ENCODE peak calls at places on chromosomes 2 and 18, in ten cellular contexts. J is stomach, N is BJ, A is epithelial cell of esophagus, E is sigmoid colon, R is spleen, Y is A549, Q is HFF-Myc, B is colonic mucosa, X is lung. D is an unnamed sample.
A peak's percentile ranks its signal among the peaks of the same experiment; 100 is the strongest.

GRCh38 chr18:35110037-35110436 is 68.8 kb downstream of the MAPRE2 start:
- DNase-seq in X (no peak), A (no peak), R (no peak), N (no peak), B (no peak), J (no peak), Q (no peak), E (no peak), Y (no peak), D (no peak)

GRCh38 chr2:240954436-240955305 is 43.7 kb upstream of the SNED1 start:
- DNase-seq in J (peak; percentile 13), Y (no peak), B (peak; percentile 10), E (peak; percentile 24), A (no peak), Q (no peak), X (no peak), N (no peak), R (peak; percentile 67), D (no peak)

GRCh38 chr18:55858661-55859111 is 270.7 kb upstream of the TCF4 start:
- DNase-seq in A (no peak), E (no peak), Y (no peak), Q (no peak), N (no peak), B (no peak), X (no peak), R (no peak), J (no peak), D (no peak)

GRCh38 chr2:233976690-233977294 is 59.6 kb downstream of the TRPM8 start:
- DNase-seq in R (no peak), B (no peak), Y (peak; percentile 64), E (no peak), J (no peak), N (no peak), Q (peak; percentile 73), A (peak; percentile 77), X (no peak), D (peak; percentile 38)

GRCh38 chr2:20182241-20182931 is 42.5 kb downstream of the SDC1 start:
- DNase-seq in Q (no peak), J (peak; percentile 95), N (no peak), A (peak; percentile 95), B (no peak), R (peak; percentile 59), E (peak; percentile 45), X (peak; percentile 90), Y (peak; percentile 86), D (no peak)

GRCh38 chr2:145158051-145158586 is 638.2 kb upstream of the ZEB2 start:
- DNase-seq in N (peak; percentile 89), Y (peak; percentile 1), R (no peak), E (peak; percentile 88), A (peak; percentile 88), J (peak; percentile 32), X (peak; percentile 48), B (peak; percentile 24), Q (peak; percentile 91), D (peak; percentile 21)

GRCh38 chr2:195535911-195536522 is 121.0 kb upstream of the SLC39A10 start:
- DNase-seq in Q (no peak), J (no peak), Y (no peak), X (peak; percentile 45), B (peak; percentile 33), A (no peak), R (peak; percentile 90), E (no peak), N (no peak), D (no peak)

GRCh38 chr2:136344339-136344738 is 226.4 kb upstream of the CXCR4 start:
- DNase-seq in Y (no peak), Q (no peak), B (no peak), X (peak; percentile 16), R (no peak), N (no peak), E (no peak), J (no peak), A (no peak), D (no peak)

GRCh38 chr18:2847341-2848144 is 737 bp downstream of the EMILIN2 start:
- DNase-seq in Y (no peak), R (peak; percentile 86), A (no peak), J (no peak), Q (no peak), N (no peak), X (no peak), B (no peak), E (peak; percentile 68), D (no peak)

GRCh38 chr18:2846638-2847340 is at the start of gene EMILIN2:
- DNase-seq in B (peak; percentile 59), Y (no peak), J (peak; percentile 55), N (no peak), A (peak; percentile 26), Q (no peak), X (peak; percentile 67), E (peak; percentile 90), R (peak; percentile 95), D (no peak)

GRCh38 chr18:2846241-2846637 is 567 bp upstream of the EMILIN2 start:
- DNase-seq in Y (no peak), X (no peak), N (no peak), Q (no peak), R (peak; percentile 87), B (no peak), A (no peak), J (no peak), E (peak; percentile 67), D (no peak)

GRCh38 chr18:2848879-2849254 is 2.1 kb downstream of the EMILIN2 start:
- DNase-seq in N (no peak), R (no peak), J (no peak), B (no peak), E (peak; percentile 34), A (no peak), Q (no peak), X (no peak), Y (no peak), D (no peak)

DNA sequence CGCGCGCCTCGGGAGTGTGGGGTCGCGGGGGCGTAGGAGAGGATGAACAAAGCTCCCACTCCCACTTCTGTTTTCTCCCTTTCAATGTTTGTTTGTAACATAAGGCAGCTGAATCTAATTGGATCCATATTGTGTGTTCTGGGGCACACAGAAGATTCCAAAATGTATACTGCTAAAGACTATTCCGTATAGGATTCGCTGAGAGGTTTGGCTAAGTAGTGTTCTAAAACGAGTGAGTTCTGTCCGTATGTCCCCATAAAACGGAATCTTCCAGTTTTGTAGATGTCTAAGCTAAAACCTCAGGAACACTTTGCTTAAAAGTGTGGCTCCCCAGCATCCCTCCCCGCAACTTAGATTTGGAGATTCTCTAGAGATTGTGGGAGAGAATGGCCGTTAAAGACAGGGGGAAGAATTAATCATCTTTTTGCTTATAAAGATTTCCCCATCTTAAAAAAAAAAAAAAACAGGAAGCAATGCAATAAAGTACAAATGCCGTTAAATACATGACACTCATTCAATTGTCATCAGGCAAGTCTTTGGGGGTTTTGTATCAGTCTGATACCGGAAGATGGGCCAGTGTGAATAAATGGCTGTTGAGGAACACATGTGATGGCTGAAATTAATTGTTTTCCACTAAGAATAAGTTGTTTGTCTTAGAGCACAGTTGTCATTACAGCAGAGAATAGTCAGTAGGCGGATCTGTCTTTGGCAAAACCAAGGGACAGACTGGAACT is 1.5 kb downstream of the EMILIN2 start:
- DNase-seq in B (no peak), A (no peak), J (no peak), Y (no peak), R (no peak), Q (no peak), N (no peak), E (no peak), X (no peak), D (no peak)
- H3K4me3 ChIP-seq in B (peak overlapping the region; percentile 10), A (no peak overlapping the region), J (peak overlapping the region; percentile 49), Y (peak overlapping the region; percentile 49), R (peak overlapping the region; percentile 78), Q (peak overlapping the region; percentile 53), N (peak overlapping the region; percentile 52), E (peak overlapping the region; percentile 46), X (no peak overlapping the region), D (no peak overlapping the region)

DNA sequence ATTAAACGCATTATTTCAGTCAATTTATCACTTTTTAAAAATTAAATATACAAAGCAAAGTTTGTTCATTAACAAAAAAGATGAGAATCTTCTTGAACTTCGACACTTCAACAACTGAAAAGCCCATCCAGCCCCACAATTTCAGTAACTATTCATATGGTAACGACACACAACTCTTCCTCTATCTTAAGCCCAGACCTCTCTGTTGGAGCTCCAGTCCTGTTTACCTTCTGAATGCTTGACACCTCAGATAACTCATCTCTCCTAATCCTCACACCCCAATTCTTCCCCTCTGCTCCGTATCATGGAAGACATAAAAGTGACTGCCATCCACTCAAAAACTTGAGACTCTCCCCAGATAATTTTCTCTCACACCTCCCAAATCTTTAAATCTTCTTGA is 12.6 kb downstream of the USP37 start:
- DNase-seq in N (no peak), Y (no peak), X (no peak), A (no peak), Q (no peak), J (no peak), B (no peak), E (no peak), R (no peak), D (no peak)
- TF ChIP-seq CTCF in N (no peak), Y (no peak), X (no peak), A (no peak), Q (no peak), J (no peak), B (no peak), E (no peak), R (no peak), D (no peak)

GRCh38 chr2:172095146-172095904 is 7.4 kb downstream of the DLX2 start:
- DNase-seq in X (no peak), Y (peak; percentile 62), Q (no peak), B (peak; percentile 61), A (peak; percentile 91), R (peak; percentile 88), N (no peak), J (peak; percentile 54), E (peak; percentile 77), D (no peak)

GRCh38 chr2:172097557-172098131 is 5.1 kb downstream of the DLX2 start:
- DNase-seq in A (peak; percentile 39), Q (no peak), R (no peak), B (no peak), N (no peak), X (no peak), J (no peak), Y (no peak), E (no peak), D (no peak)

GRCh38 chr2:172098287-172098649 is 4.4 kb downstream of the DLX2 start:
- DNase-seq in Q (no peak), E (no peak), A (no peak), B (no peak), J (no peak), N (no peak), X (no peak), Y (no peak), R (no peak), D (no peak)

GRCh38 chr2:172095905-172096660 is 6.6 kb downstream of the DLX2 start:
- DNase-seq in J (no peak), B (no peak), A (no peak), X (no peak), N (no peak), R (peak; percentile 75), Q (no peak), Y (no peak), E (no peak), D (no peak)

DNA sequence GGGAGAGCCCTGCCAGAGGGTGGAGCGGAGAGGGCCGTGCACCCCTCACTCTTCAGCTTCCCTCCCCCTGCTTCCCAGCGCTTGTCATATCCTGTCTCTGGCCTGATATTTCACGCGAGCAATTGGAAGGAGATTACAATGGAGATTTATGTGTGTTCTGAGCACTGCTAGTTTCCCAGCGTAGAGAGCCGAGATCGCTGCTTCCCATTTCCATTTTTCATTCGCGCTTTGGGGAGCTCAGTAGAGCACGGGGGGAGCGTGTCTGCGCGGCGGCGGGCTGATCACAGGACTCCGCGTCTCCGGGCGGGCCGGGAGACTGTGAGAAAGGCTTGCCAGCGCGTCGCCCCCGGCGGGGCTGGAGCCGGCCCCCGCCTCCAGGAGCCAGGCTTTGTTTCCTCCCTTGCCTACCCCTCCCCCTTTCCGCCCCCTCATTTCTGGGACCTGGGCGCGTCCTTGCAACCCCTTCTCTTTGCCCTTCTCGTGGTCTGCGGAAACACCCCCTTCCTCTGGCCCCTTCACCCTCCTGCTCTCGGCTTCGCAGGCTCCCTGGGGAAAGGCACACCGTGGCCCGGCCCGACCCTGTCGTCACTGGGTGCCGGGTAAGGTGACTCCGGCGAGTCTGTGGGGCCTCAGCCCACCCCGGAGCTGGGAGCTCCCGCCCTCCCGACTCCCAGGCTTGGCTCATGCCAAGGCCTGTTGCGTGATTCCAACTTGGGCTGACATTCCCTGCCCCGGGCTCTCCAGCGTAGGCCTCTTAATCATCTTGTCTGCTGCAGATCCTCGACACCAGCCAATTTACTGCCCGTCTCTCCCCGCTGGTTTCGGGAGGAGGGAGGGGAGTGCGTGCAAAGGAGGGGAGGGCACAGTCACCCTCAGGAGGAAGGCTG is 5.8 kb downstream of the DLX2 start:
- DNase-seq in E (peak; percentile 62), B (no peak), J (no peak), R (no peak), A (peak; percentile 95), Y (no peak), X (no peak), N (no peak), Q (no peak), D (no peak)
- H3K4me3 ChIP-seq in E (peak overlapping the region; percentile 26), B (no peak overlapping the region), J (peak overlapping the region; percentile 17), R (peak overlapping the region; percentile 68), A (peak overlapping the region; percentile 37), Y (no peak overlapping the region), X (no peak overlapping the region), N (peak overlapping the region; percentile 26), Q (peak overlapping the region; percentile 55), D (peak overlapping the region; percentile 19)

DNA sequence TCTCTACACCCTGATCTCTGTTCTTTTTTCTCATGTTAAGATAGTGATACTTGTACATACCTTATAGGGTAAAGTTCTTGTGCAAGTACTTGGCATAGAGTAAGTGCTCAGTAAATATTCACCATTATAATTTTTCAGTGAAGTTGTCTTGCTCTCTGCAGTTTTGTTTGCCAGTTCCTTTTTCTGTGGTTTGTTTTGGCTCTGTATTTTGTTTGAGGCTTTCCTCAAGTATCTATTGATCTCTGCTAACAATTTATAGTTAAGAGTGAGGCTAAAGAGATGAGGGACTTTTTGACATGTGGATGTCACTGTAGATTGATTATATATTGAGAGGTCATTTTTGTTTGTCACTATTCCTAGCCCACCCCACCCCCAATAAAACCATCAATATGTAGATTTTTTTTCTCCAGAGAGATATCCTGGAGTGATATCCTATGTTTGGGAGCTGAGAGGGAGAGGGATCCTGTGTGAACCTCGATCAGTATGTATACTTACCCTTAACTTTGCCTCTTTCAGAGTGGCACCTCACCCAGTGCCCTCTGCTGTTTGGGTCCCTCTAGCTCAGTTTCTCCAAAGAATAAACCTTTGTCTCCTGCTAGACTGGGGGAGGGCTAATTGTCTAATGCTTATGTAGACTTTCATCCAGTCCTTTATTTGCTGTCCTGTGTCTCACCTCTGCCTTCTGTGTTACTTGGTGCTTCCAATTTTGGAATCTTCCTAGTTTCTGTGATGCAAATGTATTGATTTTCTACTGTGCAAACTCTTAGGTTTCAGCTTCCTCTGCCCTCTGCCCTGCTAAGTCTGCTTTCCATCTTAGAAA is 48.2 kb downstream of the MTX2 start:
- DNase-seq in E (no peak), A (no peak), B (no peak), J (no peak), Q (no peak), N (no peak), R (no peak), X (no peak), Y (no peak), D (no peak)
- TF ChIP-seq CTCF in E (no peak), A (no peak), B (no peak), J (no peak), Q (no peak), N (no peak), R (no peak), X (no peak), Y (no peak), D (no peak)